ENCODE peak calls at places on chromosomes 5 and 9, in seven cellular contexts. N, M, F, U, E, P and G are unnamed samples.

GRCh38 chr9:14222149-14222835 is 91.6 kb downstream of the NFIB start:
- DNase-seq in N (no peak), M (no peak), F (no peak), U (no peak), E (no peak), P (no peak), G (no peak)

GRCh38 chr9:97895695-97896332 is 26.5 kb downstream of the TRMO start:
- DNase-seq in N (no peak), M (no peak), F (no peak), U (peak), E (peak), P (no peak), G (no peak)

GRCh38 chr9:88798476-88798875 is 192.8 kb upstream of the S1PR3 start:
- DNase-seq in N (no peak), M (no peak), F (no peak), U (no peak), E (no peak), P (no peak), G (no peak)

GRCh38 chr5:378301-378891 is 56.9 kb downstream of the AHRR start:
- DNase-seq in N (no peak), M (no peak), F (no peak), U (no peak), E (no peak), P (no peak), G (peak)

GRCh38 chr9:121599872-121600585 is 51.4 kb upstream of the DAB2IP start:
- DNase-seq in N (no peak), M (peak), F (no peak), U (no peak), E (no peak), P (no peak), G (no peak)

GRCh38 chr9:70044450-70045307 is 1.0 kb downstream of the MAMDC2 start:
- DNase-seq in N (peak), M (no peak), F (no peak), U (no peak), E (peak), P (no peak), G (no peak)

GRCh38 chr9:20225841-20226240 is 396.5 kb downstream of the MLLT3 start:
- DNase-seq in N (no peak), M (peak), F (no peak), U (no peak), E (no peak), P (no peak), G (no peak)

GRCh38 chr5:151708126-151708525 is 21.4 kb upstream of the SPARC start:
- DNase-seq in N (no peak), M (no peak), F (no peak), U (no peak), E (peak), P (no peak), G (no peak)

GRCh38 chr5:151585970-151586369 is 5.2 kb downstream of the FAT2 start:
- DNase-seq in N (peak), M (no peak), F (no peak), U (peak), E (peak), P (no peak), G (no peak)

GRCh38 chr5:60349891-60350415 is 350.0 kb downstream of the DEPDC1B start:
- DNase-seq in N (no peak), M (no peak), F (no peak), U (peak), E (no peak), P (no peak), G (no peak)

GRCh38 chr9:3136999-3137675 is 293.2 kb upstream of the PUM3 start:
- DNase-seq in N (no peak), M (no peak), F (no peak), U (no peak), E (no peak), P (no peak), G (no peak)

GRCh38 chr9:3526166-3526902 is 533 bp upstream of the RFX3 start:
- DNase-seq in N (peak), M (peak), F (peak), U (peak), E (peak), P (peak), G (peak)

GRCh38 chr9:129888085-129888808 is 53.0 kb downstream of the USP20 start:
- DNase-seq in N (peak), M (no peak), F (peak), U (no peak), E (no peak), P (peak), G (no peak)

GRCh38 chr5:167863883-167864282 is 427.6 kb upstream of the WWC1 start:
- DNase-seq in N (no peak), M (no peak), F (no peak), U (no peak), E (no peak), P (no peak), G (no peak)

GRCh38 chr9:93315960-93316359 is 132.0 kb downstream of the WNK2 start:
- DNase-seq in N (no peak), M (no peak), F (no peak), U (no peak), E (no peak), P (no peak), G (no peak)

GRCh38 chr5:4563400-4563799 is 576.7 kb upstream of the ADAMTS16 start:
- DNase-seq in N (no peak), M (no peak), F (no peak), U (no peak), E (no peak), P (no peak), G (no peak)